ENCODE peak calls at places on chromosomes 4 and X, in five cellular contexts. M, E, L, F and P are unnamed samples.

GRCh38 chr4:116386856-116387255 is 698.5 kb downstream of the TRAM1L1 start:
- DNase-seq in E (no peak), L (no peak), F (no peak), M (no peak), P (no peak)

GRCh38 chrX:150643271-150643670 is 49.9 kb upstream of the MTMR1 start:
- DNase-seq in M (no peak), E (no peak), F (no peak), L (no peak), P (no peak)

GRCh38 chr4:32826169-32826568 is 2106.0 kb downstream of the PCDH7 start:
- DNase-seq in F (no peak), M (no peak), E (peak; percentile 8), L (no peak), P (no peak)

GRCh38 chr4:113043591-113043990 is 5.9 kb upstream of the ANK2 start:
- DNase-seq in M (no peak), F (no peak), E (no peak), L (no peak), P (no peak)

GRCh38 chrX:8849945-8850344 is 48.8 kb upstream of the FAM9A start:
- DNase-seq in E (peak; percentile 4), F (no peak), M (no peak), L (no peak), P (no peak)

GRCh38 chr4:133775881-133776280 is 425.7 kb downstream of the PABPC4L start:
- DNase-seq in L (no peak), M (no peak), E (peak; percentile 19), F (no peak), P (no peak)

GRCh38 chr4:94591289-94591688 is 139.5 kb downstream of the PDLIM5 start:
- DNase-seq in F (no peak), M (no peak), L (no peak), E (no peak), P (no peak)

GRCh38 chrX:35890699-35891098 is 28.8 kb upstream of the CFAP47 start:
- DNase-seq in M (peak; percentile 48), E (peak; percentile 71), L (peak; percentile 30), F (peak; percentile 0), P (peak; percentile 56)

GRCh38 chr4:186500721-186501304 is 54.6 kb downstream of the MTNR1A start:
- DNase-seq in L (no peak), M (no peak), E (no peak), F (no peak), P (peak; percentile 7)

GRCh38 chrX:78945186-78945912 is at the start of gene P2RY10:
- DNase-seq in L (no peak), E (no peak), F (no peak), M (no peak), P (no peak)

GRCh38 chr4:118954246-118954645 is 65.6 kb downstream of the SYNPO2 start:
- DNase-seq in F (no peak), E (peak; percentile 5), L (no peak), M (no peak), P (peak; percentile 5)

GRCh38 chr4:65635051-65635821 is 35.1 kb downstream of the EPHA5 start:
- DNase-seq in M (no peak), E (no peak), F (no peak), L (no peak), P (no peak)

GRCh38 chr4:14783011-14783877 is 219.0 kb upstream of the CPEB2 start:
- DNase-seq in E (peak; percentile 86), M (no peak), F (no peak), L (no peak), P (no peak)

GRCh38 chr4:48635310-48635709 is 144.8 kb downstream of the FRYL start:
- DNase-seq in L (no peak), F (no peak), E (peak; percentile 64), M (no peak), P (no peak)

GRCh38 chrX:47743504-47743903 is 84.5 kb upstream of the UXT start:
- DNase-seq in L (no peak), E (peak; percentile 2), M (no peak), F (no peak), P (no peak)

GRCh38 chrX:32267796-32268195 is 943.6 kb downstream of the DMD start:
- DNase-seq in M (no peak), F (no peak), E (no peak), L (no peak), P (no peak)

GRCh38 chr4:170336238-170336775 is 246.6 kb upstream of the AADAT start:
- DNase-seq in M (no peak), F (no peak), L (no peak), E (no peak), P (no peak)

GRCh38 chrX:9390121-9390520 is 74.7 kb upstream of the TBL1X start:
- DNase-seq in M (no peak), F (no peak), E (no peak), L (no peak), P (no peak)

GRCh38 chr4:145177511-145177905 is 2.9 kb downstream of the OTUD4 start:
- DNase-seq in E (peak; percentile 8), L (no peak), M (no peak), F (no peak), P (no peak)

GRCh38 chr4:146585761-146586333 is 52.8 kb upstream of the POU4F2 start:
- DNase-seq in E (peak; percentile 16), M (no peak), L (no peak), F (no peak), P (no peak)

GRCh38 chr4:146222313-146222712 is 8.0 kb downstream of the REELD1 start:
- DNase-seq in E (peak; percentile 75), M (no peak), F (no peak), L (no peak), P (no peak)

GRCh38 chrX:18973527-18974192 is 10.3 kb downstream of the PHKA2 start:
- DNase-seq in L (no peak), F (no peak), E (peak; percentile 12), M (no peak), P (peak; percentile 36)

GRCh38 chrX:64205441-64205734 is at the start of gene AMER1:
- DNase-seq in E (no peak), F (no peak), L (peak; percentile 52), M (no peak), P (no peak)

GRCh38 chr4:185932491-185932890 is 120.5 kb upstream of the SORBS2 start:
- DNase-seq in E (no peak), F (no peak), L (no peak), M (no peak), P (no peak)

GRCh38 chr4:7736436-7737267 is 203.0 kb downstream of the AFAP1 start:
- DNase-seq in L (no peak), E (peak; percentile 81), F (no peak), M (no peak), P (no peak)

GRCh38 chrX:103464071-103464773 is 55.1 kb downstream of the RAB40A start:
- DNase-seq in F (no peak), E (peak; percentile 6), L (peak; percentile 37), M (no peak), P (peak; percentile 16)

GRCh38 chrX:133781174-133781573 is 204.2 kb downstream of the GPC3 start:
- DNase-seq in M (no peak), L (no peak), F (no peak), E (no peak), P (no peak)

GRCh38 chr4:44425614-44426208 is 22.9 kb downstream of the KCTD8 start:
- DNase-seq in L (peak; percentile 69), M (no peak), E (peak; percentile 16), F (no peak), P (no peak)

GRCh38 chr4:101019941-101020401 is 327.4 kb downstream of the PPP3CA start:
- DNase-seq in F (no peak), L (no peak), E (peak; percentile 29), M (no peak), P (no peak)

GRCh38 chr4:183797445-183798248 is 107.5 kb upstream of the STOX2 start:
- DNase-seq in E (no peak), M (peak; percentile 53), L (peak; percentile 60), F (no peak), P (peak; percentile 70)

GRCh38 chr4:71466775-71467174 is 128.0 kb downstream of the SLC4A4 start:
- DNase-seq in M (no peak), L (no peak), E (no peak), F (no peak), P (no peak)

GRCh38 chrX:70088281-70088680 is 26.0 kb downstream of the OTUD6A start:
- DNase-seq in F (no peak), M (no peak), E (no peak), L (no peak), P (no peak)

GRCh38 chr4:15542795-15543194 is 73.1 kb downstream of the CC2D2A start:
- DNase-seq in F (no peak), L (no peak), M (no peak), E (no peak), P (peak; percentile 51)

GRCh38 chr4:154982187-154983047 is 201.3 kb downstream of the RBM46 start:
- DNase-seq in L (peak; percentile 71), E (peak; percentile 53), M (peak; percentile 74), F (no peak), P (peak; percentile 66)

GRCh38 chrX:154515803-154516654 is at the start of gene FAM3A:
- DNase-seq in L (peak; percentile 93), F (no peak), M (peak; percentile 93), E (peak; percentile 75), P (peak; percentile 94)

GRCh38 chrX:74531081-74531480 is 83.3 kb downstream of the RLIM start:
- DNase-seq in M (no peak), F (no peak), L (no peak), E (no peak), P (no peak)

GRCh38 chr4:118337954-118338353 is 14.8 kb downstream of the PRSS12 start:
- DNase-seq in E (no peak), F (no peak), L (no peak), M (no peak), P (no peak)

GRCh38 chr4:7871356-7871755 is 68.3 kb downstream of the AFAP1 start:
- DNase-seq in E (no peak), L (no peak), M (no peak), F (no peak), P (no peak)

GRCh38 chr4:94486372-94486801 is 34.6 kb downstream of the PDLIM5 start:
- DNase-seq in F (peak; percentile 68), L (no peak), M (peak; percentile 77), E (peak; percentile 8), P (peak; percentile 22)